ENCODE peak calls at places on chromosomes 6 and 20, in six cellular contexts. One of them, this sample, is unnamed.

GRCh38 chr20:60869626-60870025 is 382.4 kb upstream of the CDH4 start:
- DNase-seq in HFFc6: no peak
- DNase-seq in GM04504: no peak
- DNase-seq in fibroblast of mammary gland: peak; percentile 19
- DNase-seq in activated CD4-positive, alpha-beta T cell treated with anti-CD3 and anti-CD28 coated beads, Interleukin-2, amount 50 U/mL, for 48 hours: no peak
- DNase-seq in T-helper 1 cell: no peak
- DNase-seq in this sample: no peak

GRCh38 chr20:20017001-20017851 is at the start of gene NAA20:
- DNase-seq in fibroblast of mammary gland: peak; percentile 89
- DNase-seq in T-helper 1 cell: peak; percentile 81
- DNase-seq in GM04504: peak; percentile 75
- DNase-seq in activated CD4-positive, alpha-beta T cell treated with anti-CD3 and anti-CD28 coated beads, Interleukin-2, amount 50 U/mL, for 48 hours: peak; percentile 92
- DNase-seq in HFFc6: peak; percentile 92
- DNase-seq in this sample: peak; percentile 79

GRCh38 chr20:40966103-40966502 is 62.5 kb upstream of the TOP1 start:
- DNase-seq in GM04504: no peak
- DNase-seq in activated CD4-positive, alpha-beta T cell treated with anti-CD3 and anti-CD28 coated beads, Interleukin-2, amount 50 U/mL, for 48 hours: no peak
- DNase-seq in fibroblast of mammary gland: no peak
- DNase-seq in HFFc6: no peak
- DNase-seq in T-helper 1 cell: no peak
- DNase-seq in this sample: peak; percentile 12

GRCh38 chr6:27867051-27867940 is 44.9 kb downstream of the OR2B2 start:
- DNase-seq in fibroblast of mammary gland: peak; percentile 80
- DNase-seq in HFFc6: peak; percentile 79
- DNase-seq in T-helper 1 cell: peak; percentile 35
- DNase-seq in activated CD4-positive, alpha-beta T cell treated with anti-CD3 and anti-CD28 coated beads, Interleukin-2, amount 50 U/mL, for 48 hours: peak; percentile 82
- DNase-seq in GM04504: no peak
- DNase-seq in this sample: peak; percentile 79

GRCh38 chr20:43032459-43032858 is 157.2 kb downstream of the PTPRT start:
- DNase-seq in fibroblast of mammary gland: no peak
- DNase-seq in T-helper 1 cell: no peak
- DNase-seq in GM04504: no peak
- DNase-seq in HFFc6: no peak
- DNase-seq in activated CD4-positive, alpha-beta T cell treated with anti-CD3 and anti-CD28 coated beads, Interleukin-2, amount 50 U/mL, for 48 hours: no peak
- DNase-seq in this sample: no peak

GRCh38 chr6:22556298-22556697 is 13.1 kb upstream of the HDGFL1 start:
- DNase-seq in GM04504: no peak
- DNase-seq in T-helper 1 cell: no peak
- DNase-seq in activated CD4-positive, alpha-beta T cell treated with anti-CD3 and anti-CD28 coated beads, Interleukin-2, amount 50 U/mL, for 48 hours: no peak
- DNase-seq in HFFc6: no peak
- DNase-seq in fibroblast of mammary gland: no peak
- DNase-seq in this sample: no peak

GRCh38 chr20:45813006-45813340 is 529 bp downstream of the UBE2C start:
- DNase-seq in activated CD4-positive, alpha-beta T cell treated with anti-CD3 and anti-CD28 coated beads, Interleukin-2, amount 50 U/mL, for 48 hours: no peak
- DNase-seq in fibroblast of mammary gland: no peak
- DNase-seq in HFFc6: no peak
- DNase-seq in T-helper 1 cell: no peak
- DNase-seq in GM04504: no peak
- DNase-seq in this sample: no peak

GRCh38 chr20:53959849-53960585 is 110.4 kb downstream of the BCAS1 start:
- DNase-seq in activated CD4-positive, alpha-beta T cell treated with anti-CD3 and anti-CD28 coated beads, Interleukin-2, amount 50 U/mL, for 48 hours: no peak
- DNase-seq in fibroblast of mammary gland: peak; percentile 96
- DNase-seq in T-helper 1 cell: no peak
- DNase-seq in GM04504: no peak
- DNase-seq in HFFc6: no peak
- DNase-seq in this sample: no peak

GRCh38 chr6:160102956-160103824 is 18.4 kb upstream of the SLC22A1 start:
- DNase-seq in GM04504: peak; percentile 12
- DNase-seq in fibroblast of mammary gland: peak; percentile 54
- DNase-seq in T-helper 1 cell: no peak
- DNase-seq in HFFc6: peak; percentile 36
- DNase-seq in activated CD4-positive, alpha-beta T cell treated with anti-CD3 and anti-CD28 coated beads, Interleukin-2, amount 50 U/mL, for 48 hours: peak; percentile 15
- DNase-seq in this sample: no peak

GRCh38 chr6:46501136-46502089 is 10.2 kb upstream of the RCAN2 start:
- DNase-seq in activated CD4-positive, alpha-beta T cell treated with anti-CD3 and anti-CD28 coated beads, Interleukin-2, amount 50 U/mL, for 48 hours: no peak
- DNase-seq in fibroblast of mammary gland: peak; percentile 44
- DNase-seq in T-helper 1 cell: no peak
- DNase-seq in HFFc6: no peak
- DNase-seq in GM04504: no peak
- DNase-seq in this sample: no peak

GRCh38 chr20:43590036-43590391 is 723 bp upstream of the IFT52 start:
- DNase-seq in fibroblast of mammary gland: no peak
- DNase-seq in GM04504: no peak
- DNase-seq in HFFc6: no peak
- DNase-seq in activated CD4-positive, alpha-beta T cell treated with anti-CD3 and anti-CD28 coated beads, Interleukin-2, amount 50 U/mL, for 48 hours: no peak
- DNase-seq in T-helper 1 cell: no peak
- DNase-seq in this sample: no peak

GRCh38 chr20:2507875-2508630 is 662 bp downstream of the ZNF343 start:
- DNase-seq in fibroblast of mammary gland: peak; percentile 73
- DNase-seq in activated CD4-positive, alpha-beta T cell treated with anti-CD3 and anti-CD28 coated beads, Interleukin-2, amount 50 U/mL, for 48 hours: peak; percentile 16
- DNase-seq in GM04504: no peak
- DNase-seq in HFFc6: no peak
- DNase-seq in T-helper 1 cell: no peak
- DNase-seq in this sample: no peak

GRCh38 chr20:3323398-3323797 is 84.1 kb downstream of the DNAAF9 start:
- DNase-seq in T-helper 1 cell: no peak
- DNase-seq in HFFc6: no peak
- DNase-seq in activated CD4-positive, alpha-beta T cell treated with anti-CD3 and anti-CD28 coated beads, Interleukin-2, amount 50 U/mL, for 48 hours: no peak
- DNase-seq in GM04504: no peak
- DNase-seq in fibroblast of mammary gland: peak; percentile 14
- DNase-seq in this sample: no peak

GRCh38 chr6:168157272-168158007 is 78.4 kb upstream of the FRMD1 start:
- DNase-seq in fibroblast of mammary gland: peak; percentile 76
- DNase-seq in T-helper 1 cell: no peak
- DNase-seq in GM04504: peak; percentile 83
- DNase-seq in activated CD4-positive, alpha-beta T cell treated with anti-CD3 and anti-CD28 coated beads, Interleukin-2, amount 50 U/mL, for 48 hours: no peak
- DNase-seq in HFFc6: peak; percentile 72
- DNase-seq in this sample: peak; percentile 68

GRCh38 chr6:6893701-6894100 is 214.1 kb upstream of the RREB1 start:
- DNase-seq in fibroblast of mammary gland: peak; percentile 50
- DNase-seq in HFFc6: no peak
- DNase-seq in T-helper 1 cell: no peak
- DNase-seq in activated CD4-positive, alpha-beta T cell treated with anti-CD3 and anti-CD28 coated beads, Interleukin-2, amount 50 U/mL, for 48 hours: no peak
- DNase-seq in GM04504: no peak
- DNase-seq in this sample: no peak

GRCh38 chr6:158361961-158362634 is 49.8 kb downstream of the TULP4 start:
- DNase-seq in activated CD4-positive, alpha-beta T cell treated with anti-CD3 and anti-CD28 coated beads, Interleukin-2, amount 50 U/mL, for 48 hours: no peak
- DNase-seq in fibroblast of mammary gland: peak; percentile 43
- DNase-seq in GM04504: peak; percentile 21
- DNase-seq in T-helper 1 cell: no peak
- DNase-seq in HFFc6: peak; percentile 55
- DNase-seq in this sample: no peak

GRCh38 chr6:23454090-23454998 is 671.7 kb upstream of the NRSN1 start:
- DNase-seq in HFFc6: no peak
- DNase-seq in fibroblast of mammary gland: peak; percentile 52
- DNase-seq in activated CD4-positive, alpha-beta T cell treated with anti-CD3 and anti-CD28 coated beads, Interleukin-2, amount 50 U/mL, for 48 hours: no peak
- DNase-seq in GM04504: no peak
- DNase-seq in T-helper 1 cell: no peak
- DNase-seq in this sample: peak; percentile 4